ENCODE peak calls at places on chromosomes 7 and 10, in seven cellular contexts. B is OCI-LY7, U is DND-41, P is PC-3, L is IMR-90, O is A549, N is mammary epithelial cell. G is an unnamed sample.

GRCh38 chr7:72538856-72539255 is 126.7 kb upstream of the CALN1 start:
- DNase-seq in B (no peak), U (no peak), P (no peak), O (no peak), L (no peak), N (no peak), G (no peak)

GRCh38 chr7:90739731-90740130 is 143.6 kb downstream of the CDK14 start:
- DNase-seq in B (no peak), O (no peak), L (no peak), N (no peak), U (no peak), P (no peak), G (no peak)

GRCh38 chr10:19929466-19930140 is 113.4 kb downstream of the PLXDC2 start:
- DNase-seq in U (no peak), N (peak; percentile 80), O (no peak), B (no peak), L (peak; percentile 77), P (no peak), G (peak; percentile 84)

GRCh38 chr10:77943086-77943901 is 16.7 kb upstream of the DLG5 start:
- DNase-seq in N (peak; percentile 81), L (peak; percentile 73), O (peak; percentile 43), B (no peak), P (peak; percentile 99), U (no peak), G (no peak)

GRCh38 chr7:74203157-74203556 is 6.6 kb upstream of the LAT2 start:
- DNase-seq in B (no peak), N (peak; percentile 41), P (peak; percentile 67), L (peak; percentile 57), O (peak; percentile 54), U (peak; percentile 76), G (peak; percentile 91)

GRCh38 chr7:148153611-148154010 is 437.0 kb upstream of the C7orf33 start:
- DNase-seq in B (no peak), N (no peak), P (no peak), O (no peak), U (no peak), L (no peak), G (no peak)

GRCh38 chr10:79127151-79127961 is 58.6 kb downstream of the ZMIZ1 start:
- DNase-seq in U (no peak), O (peak; percentile 95), P (peak; percentile 100), N (peak; percentile 35), L (peak; percentile 86), B (no peak), G (peak; percentile 94)

GRCh38 chr10:125043824-125044658 is 102.1 kb downstream of the ZRANB1 start:
- DNase-seq in P (no peak), B (no peak), O (no peak), L (peak; percentile 25), U (no peak), N (no peak), G (no peak)

GRCh38 chr10:88810196-88810961 is 7.8 kb downstream of the LIPM start:
- DNase-seq in U (peak; percentile 54), N (peak; percentile 65), B (peak; percentile 60), L (peak; percentile 72), O (peak; percentile 79), P (peak; percentile 79), G (no peak)

GRCh38 chr10:29920408-29921070 is 138.8 kb downstream of the JCAD start:
- DNase-seq in B (no peak), L (no peak), U (no peak), N (peak; percentile 26), P (no peak), O (no peak), G (no peak)

GRCh38 chr10:113069595-113069994 is 119.5 kb downstream of the TCF7L2 start:
- DNase-seq in O (no peak), B (no peak), U (no peak), L (peak; percentile 89), N (peak; percentile 68), P (peak; percentile 52), G (no peak)

GRCh38 chr7:69244691-69245090 is 353.6 kb upstream of the AUTS2 start:
- DNase-seq in B (no peak), P (no peak), O (no peak), N (no peak), U (no peak), L (no peak), G (no peak)

GRCh38 chr7:140478361-140479061 is 794 bp downstream of the MKRN1 start:
- DNase-seq in P (peak; percentile 25), B (peak; percentile 71), U (peak; percentile 54), N (peak; percentile 46), L (peak; percentile 27), O (peak; percentile 13), G (peak; percentile 88)

GRCh38 chr7:103989785-103990775 is 622 bp upstream of the RELN start:
- DNase-seq in P (peak; percentile 11), L (peak; percentile 47), N (peak; percentile 4), O (no peak), U (no peak), B (no peak), G (peak; percentile 69)

GRCh38 chr10:46253076-46254006 is 33.5 kb upstream of the ANTXRL start:
- DNase-seq in N (no peak), B (no peak), O (no peak), P (no peak), U (no peak), L (no peak), G (no peak)

GRCh38 chr10:46254007-46254383 is 32.8 kb upstream of the ANTXRL start:
- DNase-seq in U (no peak), P (no peak), N (no peak), B (no peak), L (no peak), O (no peak), G (no peak)

GRCh38 chr10:46254467-46254866 is 32.3 kb upstream of the ANTXRL start:
- DNase-seq in P (no peak), N (no peak), B (no peak), L (no peak), U (no peak), O (no peak), G (no peak)

GRCh38 chr10:46257099-46257498 is 29.7 kb upstream of the ANTXRL start:
- DNase-seq in O (no peak), N (no peak), P (no peak), U (no peak), B (no peak), L (no peak), G (no peak)

DNA sequence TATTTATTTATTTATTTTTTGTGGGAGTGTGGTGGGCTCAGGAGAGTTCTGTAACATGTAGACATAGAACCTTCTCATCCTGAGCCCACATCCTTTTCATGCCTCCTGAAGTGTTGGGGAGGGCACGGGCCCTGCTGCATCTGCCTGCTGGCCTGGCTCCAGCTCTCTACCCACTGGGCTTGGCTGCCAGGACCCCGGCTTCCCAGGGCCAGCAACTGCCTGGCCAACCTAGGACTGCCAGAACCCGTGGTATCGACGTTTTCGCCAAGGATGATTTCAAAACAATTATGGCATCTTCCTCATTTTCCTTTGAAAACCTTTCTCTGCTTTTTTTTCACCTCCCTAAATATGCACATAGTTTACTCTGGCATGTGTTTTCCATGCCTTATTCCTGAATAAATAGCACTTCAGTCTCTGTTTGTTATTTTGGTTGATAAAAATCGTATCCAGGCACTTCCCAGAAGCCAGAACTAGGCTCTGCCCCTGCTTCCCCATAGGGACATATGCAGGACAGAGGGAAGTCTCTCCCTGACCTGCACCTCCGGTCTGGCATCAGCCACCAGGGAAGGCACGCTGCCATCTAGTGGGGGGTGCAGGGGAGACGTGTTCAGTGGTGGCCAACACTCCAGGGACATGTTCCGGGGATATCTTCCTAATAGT is 31.0 kb upstream of the ANTXRL start:
- DNase-seq in P (peak; percentile 54), L (peak; percentile 12), B (peak; percentile 54), U (peak; percentile 58), O (peak; percentile 75), N (peak; percentile 40), G (no peak)
- TF ChIP-seq CTCF in P (peak; percentile 58), L (peak; percentile 41), B (peak; percentile 87), U (peak; percentile 82), O (peak; percentile 70), N (peak; percentile 73), G (peak; percentile 27)

GRCh38 chr10:17109475-17110207 is 20.0 kb downstream of the CUBN start:
- DNase-seq in U (no peak), B (no peak), P (peak; percentile 36), O (peak; percentile 19), L (peak; percentile 85), N (peak; percentile 66), G (peak; percentile 89)
- H3K4me2 ChIP-seq in U (no peak overlapping the region), B (no peak overlapping the region), P (no peak overlapping the region), O (peak overlapping the region; percentile 9), L (no peak overlapping the region), N (no peak overlapping the region), G (no peak overlapping the region)

GRCh38 chr7:142039231-142039630 is 43.6 kb downstream of the MGAM start:
- DNase-seq in O (no peak), B (no peak), N (no peak), P (no peak), L (no peak), U (no peak), G (no peak)
- TF ChIP-seq CTCF in O (no peak), B (no peak), N (no peak), P (no peak), L (no peak), U (no peak), G (no peak)

GRCh38 chr10:91552260-91552659 is 80.6 kb downstream of the PPP1R3C start:
- DNase-seq in P (no peak), U (no peak), L (no peak), O (no peak), N (no peak), B (no peak), G (no peak)
- H3K4me2 ChIP-seq in P (no peak overlapping the region), U (no peak overlapping the region), L (no peak overlapping the region), O (no peak overlapping the region), N (no peak overlapping the region), B (no peak overlapping the region), G (peak overlapping the region; percentile 68)

GRCh38 chr10:126135177-126135576 is 238.8 kb downstream of the FANK1 start:
- DNase-seq in O (peak; percentile 36), N (no peak), B (no peak), U (no peak), P (peak; percentile 7), L (peak; percentile 40), G (no peak)
- TF ChIP-seq CTCF in O (no peak), N (no peak), B (no peak), U (no peak), P (peak; percentile 43), L (peak; percentile 35), G (peak; percentile 43)